ENCODE peak calls at places on chromosomes 1 and 21, in four cellular contexts. One of them, this sample, is unnamed.

GRCh38 chr1:231940721-231941120 is 314.1 kb downstream of the DISC1 start:
- DNase-seq in memory B cell: no peak
- DNase-seq in MCF 10A: peak; percentile 49
- DNase-seq in stimulated activated CD8-positive, alpha-beta memory T cell treated with anti-CD3 and anti-CD28 coated beads, Interleukin-4, amount 100 ng/mL, for 1 hour: no peak
- DNase-seq in this sample: no peak

GRCh38 chr1:205183676-205184335 is 27.7 kb downstream of the DSTYK start:
- DNase-seq in stimulated activated CD8-positive, alpha-beta memory T cell treated with anti-CD3 and anti-CD28 coated beads, Interleukin-4, amount 100 ng/mL, for 1 hour: no peak
- DNase-seq in MCF 10A: no peak
- DNase-seq in memory B cell: no peak
- DNase-seq in this sample: no peak

GRCh38 chr21:39137248-39138186 is 45.7 kb downstream of the PSMG1 start:
- DNase-seq in stimulated activated CD8-positive, alpha-beta memory T cell treated with anti-CD3 and anti-CD28 coated beads, Interleukin-4, amount 100 ng/mL, for 1 hour: no peak
- DNase-seq in memory B cell: no peak
- DNase-seq in MCF 10A: peak; percentile 84
- DNase-seq in this sample: no peak

GRCh38 chr1:147849097-147849873 is 53.3 kb upstream of the GJA8 start:
- DNase-seq in memory B cell: no peak
- DNase-seq in MCF 10A: peak; percentile 34
- DNase-seq in stimulated activated CD8-positive, alpha-beta memory T cell treated with anti-CD3 and anti-CD28 coated beads, Interleukin-4, amount 100 ng/mL, for 1 hour: no peak
- DNase-seq in this sample: no peak

GRCh38 chr1:152398812-152399698 is 15.0 kb downstream of the CRNN start:
- DNase-seq in stimulated activated CD8-positive, alpha-beta memory T cell treated with anti-CD3 and anti-CD28 coated beads, Interleukin-4, amount 100 ng/mL, for 1 hour: no peak
- DNase-seq in MCF 10A: peak; percentile 73
- DNase-seq in memory B cell: no peak
- DNase-seq in this sample: no peak

GRCh38 chr1:86616871-86617270 is 70.0 kb downstream of the CLCA4 start:
- DNase-seq in MCF 10A: peak; percentile 17
- DNase-seq in stimulated activated CD8-positive, alpha-beta memory T cell treated with anti-CD3 and anti-CD28 coated beads, Interleukin-4, amount 100 ng/mL, for 1 hour: no peak
- DNase-seq in memory B cell: peak; percentile 28
- DNase-seq in this sample: no peak

GRCh38 chr1:48493970-48494769 is 22.2 kb upstream of the SPATA6 start:
- DNase-seq in memory B cell: no peak
- DNase-seq in MCF 10A: peak; percentile 53
- DNase-seq in stimulated activated CD8-positive, alpha-beta memory T cell treated with anti-CD3 and anti-CD28 coated beads, Interleukin-4, amount 100 ng/mL, for 1 hour: no peak
- DNase-seq in this sample: peak; percentile 82

GRCh38 chr1:44785027-44785376 is 3.0 kb downstream of the BEST4 start:
- DNase-seq in memory B cell: no peak
- DNase-seq in MCF 10A: no peak
- DNase-seq in stimulated activated CD8-positive, alpha-beta memory T cell treated with anti-CD3 and anti-CD28 coated beads, Interleukin-4, amount 100 ng/mL, for 1 hour: no peak
- DNase-seq in this sample: no peak

GRCh38 chr1:113439272-113439660 is 49.0 kb downstream of the MAGI3 start:
- DNase-seq in MCF 10A: no peak
- DNase-seq in stimulated activated CD8-positive, alpha-beta memory T cell treated with anti-CD3 and anti-CD28 coated beads, Interleukin-4, amount 100 ng/mL, for 1 hour: no peak
- DNase-seq in memory B cell: no peak
- DNase-seq in this sample: no peak

GRCh38 chr1:46456411-46456963 is 33.1 kb upstream of the DMBX1 start:
- DNase-seq in MCF 10A: peak; percentile 77
- DNase-seq in memory B cell: no peak
- DNase-seq in stimulated activated CD8-positive, alpha-beta memory T cell treated with anti-CD3 and anti-CD28 coated beads, Interleukin-4, amount 100 ng/mL, for 1 hour: no peak
- DNase-seq in this sample: no peak

GRCh38 chr21:45293214-45293725 is 5.6 kb upstream of the POFUT2 start:
- DNase-seq in stimulated activated CD8-positive, alpha-beta memory T cell treated with anti-CD3 and anti-CD28 coated beads, Interleukin-4, amount 100 ng/mL, for 1 hour: no peak
- DNase-seq in MCF 10A: no peak
- DNase-seq in memory B cell: no peak
- DNase-seq in this sample: no peak

GRCh38 chr1:183673605-183674150 is 20.6 kb upstream of the APOBEC4 start:
- DNase-seq in memory B cell: no peak
- DNase-seq in MCF 10A: no peak
- DNase-seq in stimulated activated CD8-positive, alpha-beta memory T cell treated with anti-CD3 and anti-CD28 coated beads, Interleukin-4, amount 100 ng/mL, for 1 hour: no peak
- DNase-seq in this sample: no peak

GRCh38 chr1:7320661-7321060 is 450.4 kb upstream of the VAMP3 start:
- DNase-seq in memory B cell: no peak
- DNase-seq in MCF 10A: no peak
- DNase-seq in stimulated activated CD8-positive, alpha-beta memory T cell treated with anti-CD3 and anti-CD28 coated beads, Interleukin-4, amount 100 ng/mL, for 1 hour: no peak
- DNase-seq in this sample: no peak

GRCh38 chr1:7592120-7592798 is 178.8 kb upstream of the VAMP3 start:
- DNase-seq in MCF 10A: no peak
- DNase-seq in memory B cell: no peak
- DNase-seq in stimulated activated CD8-positive, alpha-beta memory T cell treated with anti-CD3 and anti-CD28 coated beads, Interleukin-4, amount 100 ng/mL, for 1 hour: no peak
- DNase-seq in this sample: no peak

GRCh38 chr1:221998186-221998612 is 256.3 kb upstream of the DUSP10 start:
- DNase-seq in MCF 10A: no peak
- DNase-seq in memory B cell: no peak
- DNase-seq in stimulated activated CD8-positive, alpha-beta memory T cell treated with anti-CD3 and anti-CD28 coated beads, Interleukin-4, amount 100 ng/mL, for 1 hour: no peak
- DNase-seq in this sample: no peak

GRCh38 chr1:190608282-190608681 is 130.6 kb upstream of the BRINP3 start:
- DNase-seq in MCF 10A: no peak
- DNase-seq in stimulated activated CD8-positive, alpha-beta memory T cell treated with anti-CD3 and anti-CD28 coated beads, Interleukin-4, amount 100 ng/mL, for 1 hour: no peak
- DNase-seq in memory B cell: no peak
- DNase-seq in this sample: no peak

GRCh38 chr1:8879348-8880067 is 1.0 kb upstream of the ENO1 start:
- DNase-seq in memory B cell: no peak
- DNase-seq in stimulated activated CD8-positive, alpha-beta memory T cell treated with anti-CD3 and anti-CD28 coated beads, Interleukin-4, amount 100 ng/mL, for 1 hour: no peak
- DNase-seq in MCF 10A: no peak
- DNase-seq in this sample: no peak

GRCh38 chr1:41515131-41515678 is 30.7 kb upstream of the EDN2 start:
- DNase-seq in stimulated activated CD8-positive, alpha-beta memory T cell treated with anti-CD3 and anti-CD28 coated beads, Interleukin-4, amount 100 ng/mL, for 1 hour: no peak
- DNase-seq in MCF 10A: peak; percentile 63
- DNase-seq in memory B cell: no peak
- DNase-seq in this sample: peak; percentile 61

GRCh38 chr1:67739361-67739760 is 54.4 kb downstream of the GADD45A start:
- DNase-seq in stimulated activated CD8-positive, alpha-beta memory T cell treated with anti-CD3 and anti-CD28 coated beads, Interleukin-4, amount 100 ng/mL, for 1 hour: no peak
- DNase-seq in memory B cell: no peak
- DNase-seq in MCF 10A: no peak
- DNase-seq in this sample: no peak

GRCh38 chr1:14242870-14243269 is 355.6 kb upstream of the KAZN start:
- DNase-seq in MCF 10A: no peak
- DNase-seq in memory B cell: no peak
- DNase-seq in stimulated activated CD8-positive, alpha-beta memory T cell treated with anti-CD3 and anti-CD28 coated beads, Interleukin-4, amount 100 ng/mL, for 1 hour: no peak
- DNase-seq in this sample: no peak

GRCh38 chr21:35048183-35048601 is 910 bp downstream of the RUNX1 start:
- DNase-seq in MCF 10A: peak; percentile 51
- DNase-seq in stimulated activated CD8-positive, alpha-beta memory T cell treated with anti-CD3 and anti-CD28 coated beads, Interleukin-4, amount 100 ng/mL, for 1 hour: no peak
- DNase-seq in memory B cell: peak; percentile 31
- DNase-seq in this sample: no peak

GRCh38 chr1:37808369-37809319 is 636 bp upstream of the YRDC start:
- DNase-seq in memory B cell: no peak
- DNase-seq in MCF 10A: peak; percentile 67
- DNase-seq in stimulated activated CD8-positive, alpha-beta memory T cell treated with anti-CD3 and anti-CD28 coated beads, Interleukin-4, amount 100 ng/mL, for 1 hour: no peak
- DNase-seq in this sample: peak; percentile 38

GRCh38 chr1:220511785-220512184 is 16.2 kb upstream of the MARK1 start:
- DNase-seq in MCF 10A: peak; percentile 90
- DNase-seq in stimulated activated CD8-positive, alpha-beta memory T cell treated with anti-CD3 and anti-CD28 coated beads, Interleukin-4, amount 100 ng/mL, for 1 hour: no peak
- DNase-seq in memory B cell: no peak
- DNase-seq in this sample: no peak

GRCh38 chr1:167057297-167057688 is 32.9 kb downstream of the GPA33 start:
- DNase-seq in stimulated activated CD8-positive, alpha-beta memory T cell treated with anti-CD3 and anti-CD28 coated beads, Interleukin-4, amount 100 ng/mL, for 1 hour: no peak
- DNase-seq in MCF 10A: peak; percentile 67
- DNase-seq in memory B cell: no peak
- DNase-seq in this sample: peak; percentile 15

GRCh38 chr21:42395910-42396625 is at the start of gene TMPRSS3:
- DNase-seq in memory B cell: no peak
- DNase-seq in MCF 10A: peak; percentile 85
- DNase-seq in stimulated activated CD8-positive, alpha-beta memory T cell treated with anti-CD3 and anti-CD28 coated beads, Interleukin-4, amount 100 ng/mL, for 1 hour: no peak
- DNase-seq in this sample: no peak

GRCh38 chr1:209382701-209383100 is 200.8 kb upstream of the CAMK1G start:
- DNase-seq in stimulated activated CD8-positive, alpha-beta memory T cell treated with anti-CD3 and anti-CD28 coated beads, Interleukin-4, amount 100 ng/mL, for 1 hour: no peak
- DNase-seq in MCF 10A: no peak
- DNase-seq in memory B cell: no peak
- DNase-seq in this sample: no peak

GRCh38 chr1:39348278-39348677 is 143.2 kb upstream of the BMP8A start:
- DNase-seq in MCF 10A: no peak
- DNase-seq in stimulated activated CD8-positive, alpha-beta memory T cell treated with anti-CD3 and anti-CD28 coated beads, Interleukin-4, amount 100 ng/mL, for 1 hour: no peak
- DNase-seq in memory B cell: no peak
- DNase-seq in this sample: no peak

GRCh38 chr1:10522324-10522860 is 47.6 kb downstream of the PEX14 start:
- DNase-seq in MCF 10A: no peak
- DNase-seq in memory B cell: no peak
- DNase-seq in stimulated activated CD8-positive, alpha-beta memory T cell treated with anti-CD3 and anti-CD28 coated beads, Interleukin-4, amount 100 ng/mL, for 1 hour: no peak
- DNase-seq in this sample: no peak

GRCh38 chr1:17676387-17677060 is 78.6 kb upstream of the ACTL8 start:
- DNase-seq in stimulated activated CD8-positive, alpha-beta memory T cell treated with anti-CD3 and anti-CD28 coated beads, Interleukin-4, amount 100 ng/mL, for 1 hour: no peak
- DNase-seq in MCF 10A: no peak
- DNase-seq in memory B cell: no peak
- DNase-seq in this sample: no peak

GRCh38 chr1:164821648-164822047 is 262.7 kb downstream of the PBX1 start:
- DNase-seq in memory B cell: no peak
- DNase-seq in stimulated activated CD8-positive, alpha-beta memory T cell treated with anti-CD3 and anti-CD28 coated beads, Interleukin-4, amount 100 ng/mL, for 1 hour: no peak
- DNase-seq in MCF 10A: no peak
- DNase-seq in this sample: no peak

GRCh38 chr21:39004776-39005605 is 178.3 kb downstream of the PSMG1 start:
- DNase-seq in MCF 10A: no peak
- DNase-seq in memory B cell: no peak
- DNase-seq in stimulated activated CD8-positive, alpha-beta memory T cell treated with anti-CD3 and anti-CD28 coated beads, Interleukin-4, amount 100 ng/mL, for 1 hour: no peak
- DNase-seq in this sample: no peak

GRCh38 chr1:37238376-37239224 is 204.3 kb upstream of the GRIK3 start:
- DNase-seq in memory B cell: no peak
- DNase-seq in stimulated activated CD8-positive, alpha-beta memory T cell treated with anti-CD3 and anti-CD28 coated beads, Interleukin-4, amount 100 ng/mL, for 1 hour: no peak
- DNase-seq in MCF 10A: peak; percentile 9
- DNase-seq in this sample: peak; percentile 21

GRCh38 chr1:16174886-16175598 is 19.2 kb upstream of the EPHA2 start:
- DNase-seq in memory B cell: no peak
- DNase-seq in stimulated activated CD8-positive, alpha-beta memory T cell treated with anti-CD3 and anti-CD28 coated beads, Interleukin-4, amount 100 ng/mL, for 1 hour: no peak
- DNase-seq in MCF 10A: no peak
- DNase-seq in this sample: peak; percentile 16

This sample was measured in caudate nucleus.